ENCODE peak calls at places on chromosomes 13 and 19, in seven cellular contexts. One of them, this sample, is unnamed.
A peak's percentile ranks its signal among the peaks of the same experiment; 100 is the strongest.

GRCh38 chr19:17243854-17244617 is 1.7 kb downstream of the NR2F6 start:
- DNase-seq in heart left ventricle: peak; percentile 82
- DNase-seq in right lobe of liver: peak; percentile 87
- DNase-seq in lower leg skin: peak; percentile 93
- DNase-seq in Peyer's patch: peak; percentile 82
- DNase-seq in IMR-90: peak; percentile 20
- DNase-seq in body of pancreas: peak; percentile 71
- DNase-seq in this sample: peak; percentile 60

GRCh38 chr13:30159446-30159839 is 147.9 kb downstream of the KATNAL1 start:
- DNase-seq in heart left ventricle: no peak
- DNase-seq in lower leg skin: no peak
- DNase-seq in body of pancreas: no peak
- DNase-seq in Peyer's patch: no peak
- DNase-seq in right lobe of liver: no peak
- DNase-seq in IMR-90: peak; percentile 94
- DNase-seq in this sample: no peak

GRCh38 chr13:65926750-65927171 is 1303.4 kb downstream of the PCDH9 start:
- DNase-seq in body of pancreas: peak; percentile 38
- DNase-seq in Peyer's patch: no peak
- DNase-seq in lower leg skin: no peak
- DNase-seq in IMR-90: no peak
- DNase-seq in right lobe of liver: peak; percentile 53
- DNase-seq in heart left ventricle: peak; percentile 41
- DNase-seq in this sample: peak; percentile 2

GRCh38 chr19:43672061-43672679 is 2.2 kb upstream of the PLAUR start:
- DNase-seq in body of pancreas: no peak
- DNase-seq in heart left ventricle: no peak
- DNase-seq in lower leg skin: no peak
- DNase-seq in right lobe of liver: no peak
- DNase-seq in Peyer's patch: no peak
- DNase-seq in IMR-90: no peak
- DNase-seq in this sample: peak; percentile 11

GRCh38 chr13:43319617-43320444 is 296.4 kb downstream of the DNAJC15 start:
- DNase-seq in lower leg skin: no peak
- DNase-seq in right lobe of liver: peak; percentile 76
- DNase-seq in Peyer's patch: no peak
- DNase-seq in heart left ventricle: no peak
- DNase-seq in IMR-90: no peak
- DNase-seq in body of pancreas: no peak
- DNase-seq in this sample: no peak

GRCh38 chr19:19053508-19054314 is 10.1 kb upstream of the SLC25A42 start:
- DNase-seq in body of pancreas: peak; percentile 65
- DNase-seq in right lobe of liver: peak; percentile 86
- DNase-seq in heart left ventricle: peak; percentile 70
- DNase-seq in lower leg skin: no peak
- DNase-seq in Peyer's patch: peak; percentile 86
- DNase-seq in IMR-90: peak; percentile 48
- DNase-seq in this sample: peak; percentile 88

GRCh38 chr19:18424890-18425514 is 5.8 kb downstream of the SSBP4 start:
- DNase-seq in right lobe of liver: no peak
- DNase-seq in heart left ventricle: no peak
- DNase-seq in IMR-90: no peak
- DNase-seq in body of pancreas: no peak
- DNase-seq in Peyer's patch: no peak
- DNase-seq in lower leg skin: no peak
- DNase-seq in this sample: no peak

GRCh38 chr19:390386-391198 is 18.4 kb downstream of the C2CD4C start:
- DNase-seq in heart left ventricle: no peak
- DNase-seq in IMR-90: no peak
- DNase-seq in body of pancreas: no peak
- DNase-seq in lower leg skin: no peak
- DNase-seq in Peyer's patch: no peak
- DNase-seq in right lobe of liver: no peak
- DNase-seq in this sample: no peak

GRCh38 chr13:28349371-28349770 is 145.6 kb downstream of the FLT1 start:
- DNase-seq in lower leg skin: no peak
- DNase-seq in Peyer's patch: no peak
- DNase-seq in IMR-90: no peak
- DNase-seq in body of pancreas: no peak
- DNase-seq in heart left ventricle: no peak
- DNase-seq in right lobe of liver: no peak
- DNase-seq in this sample: no peak

GRCh38 chr13:49890376-49890775 is 45.8 kb downstream of the SPRYD7 start:
- DNase-seq in right lobe of liver: no peak
- DNase-seq in body of pancreas: no peak
- DNase-seq in Peyer's patch: no peak
- DNase-seq in heart left ventricle: no peak
- DNase-seq in IMR-90: no peak
- DNase-seq in lower leg skin: no peak
- DNase-seq in this sample: no peak

GRCh38 chr13:104833221-104833620 is 1702.2 kb downstream of the EFNB2 start:
- DNase-seq in heart left ventricle: no peak
- DNase-seq in IMR-90: no peak
- DNase-seq in right lobe of liver: no peak
- DNase-seq in Peyer's patch: no peak
- DNase-seq in lower leg skin: no peak
- DNase-seq in body of pancreas: no peak
- DNase-seq in this sample: no peak

GRCh38 chr13:47603365-47603764 is 397.7 kb downstream of the SUCLA2 start:
- DNase-seq in heart left ventricle: no peak
- DNase-seq in lower leg skin: no peak
- DNase-seq in body of pancreas: no peak
- DNase-seq in IMR-90: peak; percentile 16
- DNase-seq in right lobe of liver: no peak
- DNase-seq in Peyer's patch: no peak
- DNase-seq in this sample: no peak

GRCh38 chr19:2661615-2662014 is 40.9 kb downstream of the GNG7 start:
- DNase-seq in body of pancreas: no peak
- DNase-seq in right lobe of liver: no peak
- DNase-seq in IMR-90: no peak
- DNase-seq in Peyer's patch: no peak
- DNase-seq in lower leg skin: no peak
- DNase-seq in heart left ventricle: no peak
- DNase-seq in this sample: peak; percentile 25

GRCh38 chr19:53246498-53246897 is 8.2 kb downstream of the ZNF677 start:
- DNase-seq in IMR-90: no peak
- DNase-seq in body of pancreas: no peak
- DNase-seq in right lobe of liver: no peak
- DNase-seq in lower leg skin: no peak
- DNase-seq in Peyer's patch: no peak
- DNase-seq in heart left ventricle: no peak
- DNase-seq in this sample: no peak

GRCh38 chr13:42762251-42762650 is 19.1 kb upstream of the FAM216B start:
- DNase-seq in heart left ventricle: no peak
- DNase-seq in lower leg skin: no peak
- DNase-seq in IMR-90: peak; percentile 54
- DNase-seq in body of pancreas: no peak
- DNase-seq in Peyer's patch: no peak
- DNase-seq in right lobe of liver: no peak
- DNase-seq in this sample: no peak

GRCh38 chr19:48967346-48968178 is 2.5 kb downstream of the FTL start:
- DNase-seq in body of pancreas: peak; percentile 23
- DNase-seq in Peyer's patch: peak; percentile 62
- DNase-seq in right lobe of liver: peak; percentile 76
- DNase-seq in heart left ventricle: no peak
- DNase-seq in lower leg skin: no peak
- DNase-seq in IMR-90: peak; percentile 67
- DNase-seq in this sample: peak; percentile 78

GRCh38 chr13:51278426-51279130 is 56.4 kb downstream of the FAM124A start:
- DNase-seq in body of pancreas: no peak
- DNase-seq in heart left ventricle: no peak
- DNase-seq in Peyer's patch: no peak
- DNase-seq in IMR-90: no peak
- DNase-seq in right lobe of liver: no peak
- DNase-seq in lower leg skin: no peak
- DNase-seq in this sample: no peak

GRCh38 chr19:4120531-4120930 is 3.4 kb downstream of the MAP2K2 start:
- DNase-seq in right lobe of liver: no peak
- DNase-seq in IMR-90: peak; percentile 63
- DNase-seq in lower leg skin: no peak
- DNase-seq in heart left ventricle: no peak
- DNase-seq in Peyer's patch: no peak
- DNase-seq in body of pancreas: no peak
- DNase-seq in this sample: no peak

GRCh38 chr13:104592545-104593250 is 1526.5 kb upstream of the SLC10A2 start:
- DNase-seq in Peyer's patch: no peak
- DNase-seq in IMR-90: no peak
- DNase-seq in body of pancreas: no peak
- DNase-seq in heart left ventricle: no peak
- DNase-seq in right lobe of liver: no peak
- DNase-seq in lower leg skin: no peak
- DNase-seq in this sample: no peak

GRCh38 chr19:18417250-18418033 is 1.8 kb upstream of the SSBP4 start:
- DNase-seq in right lobe of liver: peak; percentile 77
- DNase-seq in Peyer's patch: peak; percentile 81
- DNase-seq in heart left ventricle: peak; percentile 90
- DNase-seq in body of pancreas: peak; percentile 63
- DNase-seq in lower leg skin: peak; percentile 95
- DNase-seq in IMR-90: peak; percentile 73
- DNase-seq in this sample: no peak

GRCh38 chr13:44433863-44434262 is 60.2 kb downstream of the SERP2 start:
- DNase-seq in Peyer's patch: no peak
- DNase-seq in heart left ventricle: no peak
- DNase-seq in IMR-90: no peak
- DNase-seq in body of pancreas: no peak
- DNase-seq in right lobe of liver: no peak
- DNase-seq in lower leg skin: no peak
- DNase-seq in this sample: no peak

GRCh38 chr13:44436589-44437337 is 63.1 kb downstream of the SERP2 start:
- DNase-seq in right lobe of liver: peak; percentile 97
- DNase-seq in Peyer's patch: peak; percentile 96
- DNase-seq in lower leg skin: peak; percentile 99
- DNase-seq in body of pancreas: peak; percentile 95
- DNase-seq in heart left ventricle: peak; percentile 96
- DNase-seq in IMR-90: peak; percentile 94
- DNase-seq in this sample: peak; percentile 82

GRCh38 chr13:44434441-44435141 is 61.0 kb downstream of the SERP2 start:
- DNase-seq in right lobe of liver: no peak
- DNase-seq in heart left ventricle: no peak
- DNase-seq in body of pancreas: no peak
- DNase-seq in IMR-90: no peak
- DNase-seq in Peyer's patch: no peak
- DNase-seq in lower leg skin: peak; percentile 90
- DNase-seq in this sample: no peak

GRCh38 chr13:44437356-44438233 is 64.0 kb downstream of the SERP2 start:
- DNase-seq in body of pancreas: no peak
- DNase-seq in Peyer's patch: no peak
- DNase-seq in lower leg skin: no peak
- DNase-seq in IMR-90: peak; percentile 63
- DNase-seq in right lobe of liver: no peak
- DNase-seq in heart left ventricle: no peak
- DNase-seq in this sample: peak; percentile 75

GRCh38 chr13:44435142-44435982 is 61.7 kb downstream of the SERP2 start:
- DNase-seq in body of pancreas: peak; percentile 99
- DNase-seq in IMR-90: peak; percentile 98
- DNase-seq in right lobe of liver: peak; percentile 98
- DNase-seq in heart left ventricle: peak; percentile 96
- DNase-seq in lower leg skin: peak; percentile 99
- DNase-seq in Peyer's patch: peak; percentile 98
- DNase-seq in this sample: peak; percentile 99
- TF ChIP-seq POLR2A in body of pancreas: peak; percentile 94
- TF ChIP-seq POLR2A in IMR-90: peak; percentile 89
- TF ChIP-seq POLR2A in right lobe of liver: peak; percentile 88
- TF ChIP-seq POLR2A in heart left ventricle: peak; percentile 92
- TF ChIP-seq POLR2A in lower leg skin: no peak
- TF ChIP-seq POLR2A in Peyer's patch: peak; percentile 94
- TF ChIP-seq POLR2A in this sample: peak; percentile 86

GRCh38 chr19:9431475-9431874 is 3.9 kb downstream of the ZNF266 start:
- DNase-seq in heart left ventricle: no peak
- DNase-seq in right lobe of liver: no peak
- DNase-seq in IMR-90: peak; percentile 29
- DNase-seq in lower leg skin: no peak
- DNase-seq in Peyer's patch: no peak
- DNase-seq in body of pancreas: no peak
- DNase-seq in this sample: peak; percentile 54

GRCh38 chr19:9436358-9436757 is 985 bp upstream of the ZNF266 start:
- DNase-seq in lower leg skin: no peak
- DNase-seq in heart left ventricle: no peak
- DNase-seq in body of pancreas: no peak
- DNase-seq in Peyer's patch: no peak
- DNase-seq in IMR-90: no peak
- DNase-seq in right lobe of liver: no peak
- DNase-seq in this sample: no peak

GRCh38 chr19:9430444-9430843 is 4.9 kb downstream of the ZNF266 start:
- DNase-seq in IMR-90: no peak
- DNase-seq in right lobe of liver: no peak
- DNase-seq in body of pancreas: no peak
- DNase-seq in heart left ventricle: no peak
- DNase-seq in Peyer's patch: no peak
- DNase-seq in lower leg skin: no peak
- DNase-seq in this sample: no peak

GRCh38 chr19:9435279-9436268 is at the start of gene ZNF266:
- DNase-seq in right lobe of liver: peak; percentile 84
- DNase-seq in body of pancreas: peak; percentile 88
- DNase-seq in lower leg skin: peak; percentile 97
- DNase-seq in IMR-90: peak; percentile 90
- DNase-seq in heart left ventricle: peak; percentile 91
- DNase-seq in Peyer's patch: peak; percentile 96
- DNase-seq in this sample: peak; percentile 96
- TF ChIP-seq POLR2A in right lobe of liver: peak; percentile 18
- TF ChIP-seq POLR2A in body of pancreas: peak; percentile 59
- TF ChIP-seq POLR2A in lower leg skin: no peak
- TF ChIP-seq POLR2A in IMR-90: peak; percentile 74
- TF ChIP-seq POLR2A in heart left ventricle: peak; percentile 46
- TF ChIP-seq POLR2A in Peyer's patch: peak; percentile 17
- TF ChIP-seq POLR2A in this sample: peak; percentile 75

GRCh38 chr13:36801035-36801434 is 18.0 kb upstream of the RFXAP start:
- DNase-seq in lower leg skin: no peak
- DNase-seq in body of pancreas: no peak
- DNase-seq in IMR-90: no peak
- DNase-seq in Peyer's patch: no peak
- DNase-seq in heart left ventricle: no peak
- DNase-seq in right lobe of liver: no peak
- DNase-seq in this sample: no peak

GRCh38 chr13:36795463-36795862 is 23.6 kb upstream of the RFXAP start:
- DNase-seq in heart left ventricle: no peak
- DNase-seq in lower leg skin: no peak
- DNase-seq in right lobe of liver: no peak
- DNase-seq in body of pancreas: no peak
- DNase-seq in Peyer's patch: no peak
- DNase-seq in IMR-90: no peak
- DNase-seq in this sample: no peak

GRCh38 chr13:36796052-36796451 is 23.0 kb upstream of the RFXAP start:
- DNase-seq in body of pancreas: no peak
- DNase-seq in IMR-90: no peak
- DNase-seq in heart left ventricle: no peak
- DNase-seq in Peyer's patch: no peak
- DNase-seq in right lobe of liver: no peak
- DNase-seq in lower leg skin: no peak
- DNase-seq in this sample: no peak
- TF ChIP-seq POLR2A in body of pancreas: no peak
- TF ChIP-seq POLR2A in IMR-90: no peak
- TF ChIP-seq POLR2A in heart left ventricle: no peak
- TF ChIP-seq POLR2A in Peyer's patch: no peak
- TF ChIP-seq POLR2A in right lobe of liver: no peak
- TF ChIP-seq POLR2A in lower leg skin: no peak
- TF ChIP-seq POLR2A in this sample: no peak

DNA sequence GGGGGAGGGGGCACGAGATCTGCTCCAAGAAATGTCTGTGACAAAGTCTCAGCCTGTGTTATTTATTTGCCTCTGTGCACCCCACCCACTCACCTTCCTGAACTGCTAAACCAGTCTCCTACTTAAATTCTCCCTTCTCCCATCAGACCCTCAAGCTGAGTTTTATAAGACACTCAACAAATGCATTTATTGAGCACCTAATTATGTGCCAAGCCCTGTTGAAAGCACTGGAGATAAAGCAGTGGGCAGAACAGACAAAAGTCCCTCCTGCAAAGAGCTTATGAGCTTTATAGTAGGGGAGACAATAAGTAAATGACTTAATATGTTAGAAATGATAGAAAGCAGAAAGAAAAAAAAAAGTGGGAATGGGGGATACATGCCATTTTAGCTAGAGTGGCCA is 3.4 kb upstream of the FAM98C start:
- DNase-seq in lower leg skin: no peak
- DNase-seq in IMR-90: no peak
- DNase-seq in heart left ventricle: no peak
- DNase-seq in Peyer's patch: no peak
- DNase-seq in right lobe of liver: no peak
- DNase-seq in body of pancreas: no peak
- DNase-seq in this sample: no peak
- TF ChIP-seq POLR2A in lower leg skin: no peak
- TF ChIP-seq POLR2A in IMR-90: no peak
- TF ChIP-seq POLR2A in heart left ventricle: no peak
- TF ChIP-seq POLR2A in Peyer's patch: no peak
- TF ChIP-seq POLR2A in right lobe of liver: no peak
- TF ChIP-seq POLR2A in body of pancreas: no peak
- TF ChIP-seq POLR2A in this sample: no peak